ENCODE peak calls at places on chromosomes 4 and X, in five cellular contexts. G is OCI-LY7, S is GM23248, C is SK-N-SH, A is MM.1S. Q is an unnamed sample.

GRCh38 chr4:183118585-183118984 is 19.5 kb downstream of the WWC2 start:
- DNase-seq in G (no peak), S (peak), C (no peak), A (no peak), Q (peak)

GRCh38 chr4:70768301-70768948 is 46.7 kb downstream of the RUFY3 start:
- DNase-seq in G (no peak), S (peak), C (no peak), A (no peak), Q (no peak)

GRCh38 chrX:153557618-153558017 is 40.2 kb downstream of the ATP2B3 start:
- DNase-seq in G (peak), S (no peak), C (no peak), A (no peak), Q (no peak)

GRCh38 chr4:109611045-109611616 is 51.1 kb downstream of the MCUB start:
- DNase-seq in G (no peak), S (no peak), C (no peak), A (no peak), Q (no peak)

GRCh38 chr4:183348706-183349659 is 26.8 kb upstream of the CLDN24 start:
- DNase-seq in G (no peak), S (peak), C (no peak), A (no peak), Q (no peak)

GRCh38 chr4:72505314-72505744 is 63.7 kb downstream of the ADAMTS3 start:
- DNase-seq in G (peak), S (peak), C (peak), A (peak), Q (peak)

GRCh38 chr4:6391186-6391851 is 81.1 kb downstream of the PPP2R2C start:
- DNase-seq in G (no peak), S (no peak), C (no peak), A (no peak), Q (no peak)

GRCh38 chr4:76809594-76810305 is 88.2 kb downstream of the SOWAHB start:
- DNase-seq in G (no peak), S (peak), C (no peak), A (no peak), Q (no peak)

GRCh38 chr4:13555325-13555724 is 11.0 kb upstream of the NKX3-2 start:
- DNase-seq in G (no peak), S (no peak), C (no peak), A (no peak), Q (no peak)

GRCh38 chr4:105624530-105624929 is 72.1 kb downstream of the ARHGEF38 start:
- DNase-seq in G (no peak), S (peak), C (no peak), A (peak), Q (no peak)

GRCh38 chr4:87498446-87498900 is 30.7 kb downstream of the SPARCL1 start:
- DNase-seq in G (no peak), S (peak), C (no peak), A (peak), Q (no peak)

GRCh38 chrX:1500701-1501624 is 36.0 kb downstream of the P2RY8 start:
- DNase-seq in G (peak), S (no peak), C (no peak), A (peak), Q (no peak)

GRCh38 chrX:40688976-40689375 is 41.6 kb upstream of the CXorf38 start:
- DNase-seq in G (no peak), S (no peak), C (no peak), A (no peak), Q (no peak)

GRCh38 chr4:118213101-118213500 is 139.7 kb downstream of the PRSS12 start:
- DNase-seq in G (no peak), S (no peak), C (no peak), A (no peak), Q (no peak)

GRCh38 chrX:10235851-10236250 is 79.1 kb downstream of the CLCN4 start:
- DNase-seq in G (no peak), S (peak), C (no peak), A (no peak), Q (no peak)

GRCh38 chr4:80875642-80876041 is 154.9 kb upstream of the BMP3 start:
- DNase-seq in G (peak), S (no peak), C (no peak), A (no peak), Q (no peak)

GRCh38 chrX:22109442-22109841 is 77.3 kb downstream of the PHEX start:
- DNase-seq in G (no peak), S (peak), C (no peak), A (no peak), Q (no peak)

GRCh38 chrX:20727447-20727846 is 460.7 kb upstream of the RPS6KA3 start:
- DNase-seq in G (no peak), S (no peak), C (no peak), A (no peak), Q (no peak)

GRCh38 chr4:79575709-79576479 is 167.9 kb upstream of the GK2 start:
- DNase-seq in G (no peak), S (peak), C (no peak), A (no peak), Q (no peak)

GRCh38 chr4:64144994-64145393 is 264.3 kb downstream of the TECRL start:
- DNase-seq in G (no peak), S (no peak), C (no peak), A (no peak), Q (no peak)

GRCh38 chr4:168383510-168383909 is 65.0 kb upstream of the DDX60 start:
- DNase-seq in G (no peak), S (no peak), C (no peak), A (no peak), Q (no peak)

GRCh38 chr4:79311279-79311678 is 14.6 kb downstream of the NAA11 start:
- DNase-seq in G (no peak), S (no peak), C (no peak), A (no peak), Q (no peak)

GRCh38 chrX:140848800-140849199 is 139.2 kb downstream of the LINC00632 start:
- DNase-seq in G (no peak), S (no peak), C (no peak), A (no peak), Q (no peak)

GRCh38 chr4:4225915-4226605 is 669 bp downstream of the OTOP1 start:
- DNase-seq in G (no peak), S (peak), C (peak), A (no peak), Q (peak)

GRCh38 chr4:25847329-25847728 is 15.5 kb downstream of the SEL1L3 start:
- DNase-seq in G (no peak), S (no peak), C (no peak), A (no peak), Q (no peak)

GRCh38 chr4:56433280-56433679 is 2.1 kb downstream of the PPAT start:
- DNase-seq in G (no peak), S (no peak), C (no peak), A (no peak), Q (no peak)

GRCh38 chrX:70973221-70973620 is 42.3 kb upstream of the SLC7A3 start:
- DNase-seq in G (no peak), S (no peak), C (no peak), A (no peak), Q (no peak)

GRCh38 chr4:92189146-92189545 is 114.6 kb upstream of the GRID2 start:
- DNase-seq in G (no peak), S (no peak), C (no peak), A (no peak), Q (no peak)

GRCh38 chrX:24782011-24782410 is 88.3 kb downstream of the POLA1 start:
- DNase-seq in G (no peak), S (no peak), C (no peak), A (no peak), Q (peak)

GRCh38 chr4:38567448-38567847 is 96.6 kb upstream of the KLF3 start:
- DNase-seq in G (no peak), S (no peak), C (no peak), A (no peak), Q (no peak)

GRCh38 chrX:627510-627964 is 3.1 kb upstream of the SHOX start:
- DNase-seq in G (no peak), S (no peak), C (no peak), A (no peak), Q (peak)

GRCh38 chrX:40175416-40176255 is 77.9 kb upstream of the BCOR start:
- DNase-seq in G (peak), S (peak), C (peak), A (peak), Q (peak)

GRCh38 chrX:110734894-110735541 is 60.6 kb downstream of the CHRDL1 start:
- DNase-seq in G (no peak), S (peak), C (no peak), A (no peak), Q (peak)

GRCh38 chrX:29530520-29530919 is 684.8 kb upstream of the MAGEB2 start:
- DNase-seq in G (no peak), S (peak), C (no peak), A (no peak), Q (no peak)

GRCh38 chrX:11478971-11479370 is 185.8 kb downstream of the AMELX start:
- DNase-seq in G (no peak), S (no peak), C (no peak), A (no peak), Q (no peak)

GRCh38 chr4:127601029-127601428 is 31.7 kb upstream of the INTU start:
- DNase-seq in G (no peak), S (peak), C (no peak), A (no peak), Q (no peak)

GRCh38 chr4:56958111-56958517 is 19.3 kb downstream of the NOA1 start:
- DNase-seq in G (no peak), S (peak), C (no peak), A (no peak), Q (no peak)

GRCh38 chr4:85430697-85431096 is 44.3 kb upstream of the ARHGAP24 start:
- DNase-seq in G (no peak), S (no peak), C (no peak), A (no peak), Q (no peak)

GRCh38 chrX:1411331-1411730 is 19.4 kb upstream of the SLC25A6 start:
- DNase-seq in G (no peak), S (no peak), C (no peak), A (no peak), Q (no peak)

GRCh38 chrX:53230116-53230515 is 5.1 kb upstream of the KDM5C start:
- DNase-seq in G (no peak), S (no peak), C (no peak), A (no peak), Q (no peak)

GRCh38 chrX:53223068-53223693 is 1.8 kb downstream of the KDM5C start:
- DNase-seq in G (no peak), S (peak), C (no peak), A (no peak), Q (peak)

GRCh38 chrX:53224860-53225797 is at the start of gene KDM5C:
- DNase-seq in G (peak), S (peak), C (peak), A (peak), Q (peak)

GRCh38 chrX:53223955-53224859 is 800 bp downstream of the KDM5C start:
- DNase-seq in G (peak), S (peak), C (peak), A (no peak), Q (peak)

GRCh38 chrX:53227224-53227765 is 2.3 kb upstream of the KDM5C start:
- DNase-seq in G (peak), S (no peak), C (no peak), A (no peak), Q (no peak)
- H3K27ac ChIP-seq in G (no peak), S (no peak), C (no peak), A (no peak), Q (no peak)

GRCh38 chr4:156976147-156976546 is 4.5 kb upstream of the PDGFC start:
- DNase-seq in G (no peak), S (peak), C (no peak), A (no peak), Q (no peak)
- TF ChIP-seq EZH2phosphoT487 in G (no peak), S (no peak), C (no peak), A (no peak), Q (no peak)

GRCh38 chr4:8505229-8505628 is 64.7 kb downstream of the TRMT44 start:
- DNase-seq in G (no peak), S (no peak), C (no peak), A (no peak), Q (no peak)
- H3K27ac ChIP-seq in G (no peak), S (no peak), C (no peak), A (no peak), Q (no peak)

GRCh38 chr4:163194593-163194992 is 27.9 kb upstream of the NAF1 start:
- DNase-seq in G (no peak), S (no peak), C (no peak), A (no peak), Q (no peak)
- TF ChIP-seq EZH2phosphoT487 in G (no peak), S (no peak), C (no peak), A (no peak), Q (no peak)

GRCh38 chr4:8185280-8185679 is 13.8 kb upstream of the SH3TC1 start:
- DNase-seq in G (no peak), S (peak), C (no peak), A (no peak), Q (no peak)

GRCh38 chr4:8185930-8186329 is 13.2 kb upstream of the SH3TC1 start:
- DNase-seq in G (no peak), S (peak), C (peak), A (no peak), Q (no peak)

GRCh38 chr4:8182294-8182693 is 16.8 kb upstream of the SH3TC1 start:
- DNase-seq in G (no peak), S (no peak), C (no peak), A (no peak), Q (no peak)

GRCh38 chr4:8182858-8183725 is 16.0 kb upstream of the SH3TC1 start:
- DNase-seq in G (no peak), S (peak), C (no peak), A (no peak), Q (no peak)

GRCh38 chr4:8184061-8184460 is 15.0 kb upstream of the SH3TC1 start:
- DNase-seq in G (no peak), S (no peak), C (no peak), A (no peak), Q (no peak)
- H3K27ac ChIP-seq in G (no peak), S (no peak), C (no peak), A (no peak), Q (no peak)

GRCh38 chrX:52270453-52271116 is 85.9 kb downstream of the MAGED4 start:
- DNase-seq in G (no peak), S (no peak), C (no peak), A (no peak), Q (no peak)
- TF ChIP-seq EZH2phosphoT487 in G (no peak), S (no peak), C (no peak), A (no peak), Q (no peak)

GRCh38 chr4:158192439-158193158 is 17.7 kb upstream of the TMEM144 start:
- DNase-seq in G (no peak), S (no peak), C (no peak), A (no peak), Q (no peak)
- H3K27ac ChIP-seq in G (no peak), S (no peak), C (no peak), A (no peak), Q (no peak)

GRCh38 chr4:125518281-125518680 is 203.5 kb downstream of the FAT4 start:
- DNase-seq in G (no peak), S (no peak), C (no peak), A (no peak), Q (no peak)

GRCh38 chr4:125522588-125522987 is 207.8 kb downstream of the FAT4 start:
- DNase-seq in G (no peak), S (no peak), C (no peak), A (no peak), Q (no peak)

GRCh38 chr4:125522992-125523391 is 208.2 kb downstream of the FAT4 start:
- DNase-seq in G (no peak), S (no peak), C (no peak), A (no peak), Q (peak)

GRCh38 chr4:125519376-125520171 is 204.8 kb downstream of the FAT4 start:
- DNase-seq in G (no peak), S (no peak), C (no peak), A (no peak), Q (no peak)

DNA sequence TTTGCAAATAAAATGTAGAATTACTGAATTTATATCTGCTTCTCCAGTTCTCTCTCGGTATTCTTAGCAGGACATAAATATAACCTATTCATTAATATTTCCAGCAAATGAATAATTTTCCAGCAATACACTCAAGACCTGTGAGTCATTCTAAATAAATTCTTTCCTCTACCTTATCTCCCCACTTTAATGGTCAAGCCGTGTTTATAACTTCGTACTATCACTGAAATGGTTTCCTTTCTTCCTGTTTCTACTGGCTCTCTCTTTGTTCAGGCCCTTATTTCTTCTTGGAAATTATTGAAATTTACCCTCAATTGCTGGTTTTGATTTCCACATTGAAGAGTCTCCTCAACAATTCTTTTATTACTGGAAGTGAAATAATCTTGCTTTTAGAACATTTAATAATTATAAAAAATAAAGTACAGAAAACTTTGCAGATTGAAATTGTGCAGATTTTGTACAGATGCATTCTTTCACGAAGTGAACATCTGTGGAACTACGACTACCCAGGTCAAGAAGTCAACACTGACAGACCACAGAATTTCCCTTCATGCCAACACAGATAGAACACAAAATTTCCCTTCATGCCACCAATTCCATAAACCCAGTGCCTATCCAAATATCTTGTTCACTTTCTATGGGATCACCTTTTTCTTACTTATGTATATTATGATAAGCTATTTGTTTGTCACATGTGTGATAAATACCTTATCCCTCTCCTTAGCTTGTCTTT is 205.7 kb downstream of the FAT4 start:
- DNase-seq in G (no peak), S (no peak), C (no peak), A (no peak), Q (no peak)
- TF ChIP-seq EZH2phosphoT487 in G (no peak), S (no peak), C (no peak), A (no peak), Q (no peak)